ENCODE peak calls at places on chromosomes 13 and 19, in ten cellular contexts. One of them, this sample, is unnamed.

GRCh38 chr19:53333071-53333465 is 481 bp upstream of the ZNF845 start:
- DNase-seq in breast epithelium: peak; percentile 34
- DNase-seq in stimulated activated CD4-positive, alpha-beta T cell treated with anti-CD3 and anti-CD28 coated beads, Interleukin-1b, Interleukin-23, amount 100 ng/mL, for 1 hour: no peak
- DNase-seq in CD4-positive, alpha-beta memory T cell: no peak
- DNase-seq in CD8-positive, alpha-beta T cell: peak; percentile 15
- DNase-seq in ureter: no peak
- DNase-seq in AG08395: peak; percentile 29
- DNase-seq in activated CD4-positive, alpha-beta T cell treated with anti-CD3 and anti-CD28 coated beads, Interleukin-2, amount 50 U/mL, for 1 hour: peak; percentile 10
- DNase-seq in NCI-H1417 treated with DMSO at 0.1 percent for 48 hours: no peak
- DNase-seq in WTC11: peak; percentile 65
- DNase-seq in this sample: peak; percentile 55

GRCh38 chr13:75196112-75196855 is 285.7 kb downstream of the TBC1D4 start:
- DNase-seq in breast epithelium: no peak
- DNase-seq in stimulated activated CD4-positive, alpha-beta T cell treated with anti-CD3 and anti-CD28 coated beads, Interleukin-1b, Interleukin-23, amount 100 ng/mL, for 1 hour: no peak
- DNase-seq in CD4-positive, alpha-beta memory T cell: no peak
- DNase-seq in CD8-positive, alpha-beta T cell: no peak
- DNase-seq in ureter: no peak
- DNase-seq in AG08395: no peak
- DNase-seq in activated CD4-positive, alpha-beta T cell treated with anti-CD3 and anti-CD28 coated beads, Interleukin-2, amount 50 U/mL, for 1 hour: no peak
- DNase-seq in NCI-H1417 treated with DMSO at 0.1 percent for 48 hours: no peak
- DNase-seq in WTC11: no peak
- DNase-seq in this sample: no peak

GRCh38 chr13:45623516-45624090 is 8.1 kb upstream of the ERICH6B start:
- DNase-seq in breast epithelium: no peak
- DNase-seq in stimulated activated CD4-positive, alpha-beta T cell treated with anti-CD3 and anti-CD28 coated beads, Interleukin-1b, Interleukin-23, amount 100 ng/mL, for 1 hour: no peak
- DNase-seq in CD4-positive, alpha-beta memory T cell: peak; percentile 13
- DNase-seq in CD8-positive, alpha-beta T cell: no peak
- DNase-seq in ureter: no peak
- DNase-seq in AG08395: peak; percentile 36
- DNase-seq in activated CD4-positive, alpha-beta T cell treated with anti-CD3 and anti-CD28 coated beads, Interleukin-2, amount 50 U/mL, for 1 hour: no peak
- DNase-seq in NCI-H1417 treated with DMSO at 0.1 percent for 48 hours: no peak
- DNase-seq in WTC11: no peak
- DNase-seq in this sample: no peak

GRCh38 chr13:41458939-41459753 is 1.8 kb downstream of the RGCC start:
- DNase-seq in breast epithelium: peak; percentile 28
- DNase-seq in stimulated activated CD4-positive, alpha-beta T cell treated with anti-CD3 and anti-CD28 coated beads, Interleukin-1b, Interleukin-23, amount 100 ng/mL, for 1 hour: no peak
- DNase-seq in CD4-positive, alpha-beta memory T cell: peak; percentile 78
- DNase-seq in CD8-positive, alpha-beta T cell: peak; percentile 52
- DNase-seq in ureter: no peak
- DNase-seq in AG08395: peak; percentile 66
- DNase-seq in activated CD4-positive, alpha-beta T cell treated with anti-CD3 and anti-CD28 coated beads, Interleukin-2, amount 50 U/mL, for 1 hour: peak; percentile 65
- DNase-seq in NCI-H1417 treated with DMSO at 0.1 percent for 48 hours: no peak
- DNase-seq in WTC11: peak; percentile 56
- DNase-seq in this sample: peak; percentile 66

GRCh38 chr19:30719189-30719990 is 347.2 kb downstream of the ZNF536 start:
- DNase-seq in breast epithelium: no peak
- DNase-seq in stimulated activated CD4-positive, alpha-beta T cell treated with anti-CD3 and anti-CD28 coated beads, Interleukin-1b, Interleukin-23, amount 100 ng/mL, for 1 hour: no peak
- DNase-seq in CD4-positive, alpha-beta memory T cell: no peak
- DNase-seq in CD8-positive, alpha-beta T cell: no peak
- DNase-seq in ureter: peak; percentile 76
- DNase-seq in AG08395: peak; percentile 59
- DNase-seq in activated CD4-positive, alpha-beta T cell treated with anti-CD3 and anti-CD28 coated beads, Interleukin-2, amount 50 U/mL, for 1 hour: no peak
- DNase-seq in NCI-H1417 treated with DMSO at 0.1 percent for 48 hours: no peak
- DNase-seq in WTC11: peak; percentile 48
- DNase-seq in this sample: peak; percentile 36

GRCh38 chr19:49017666-49018351 is 918 bp upstream of the LHB start:
- DNase-seq in breast epithelium: no peak
- DNase-seq in stimulated activated CD4-positive, alpha-beta T cell treated with anti-CD3 and anti-CD28 coated beads, Interleukin-1b, Interleukin-23, amount 100 ng/mL, for 1 hour: peak; percentile 33
- DNase-seq in CD4-positive, alpha-beta memory T cell: peak; percentile 62
- DNase-seq in CD8-positive, alpha-beta T cell: peak; percentile 58
- DNase-seq in ureter: no peak
- DNase-seq in AG08395: peak; percentile 75
- DNase-seq in activated CD4-positive, alpha-beta T cell treated with anti-CD3 and anti-CD28 coated beads, Interleukin-2, amount 50 U/mL, for 1 hour: peak; percentile 68
- DNase-seq in NCI-H1417 treated with DMSO at 0.1 percent for 48 hours: no peak
- DNase-seq in WTC11: peak; percentile 66
- DNase-seq in this sample: peak; percentile 75

GRCh38 chr13:45951724-45952123 is 100.2 kb upstream of the SIAH3 start:
- DNase-seq in breast epithelium: no peak
- DNase-seq in stimulated activated CD4-positive, alpha-beta T cell treated with anti-CD3 and anti-CD28 coated beads, Interleukin-1b, Interleukin-23, amount 100 ng/mL, for 1 hour: no peak
- DNase-seq in CD4-positive, alpha-beta memory T cell: no peak
- DNase-seq in CD8-positive, alpha-beta T cell: no peak
- DNase-seq in ureter: no peak
- DNase-seq in AG08395: no peak
- DNase-seq in activated CD4-positive, alpha-beta T cell treated with anti-CD3 and anti-CD28 coated beads, Interleukin-2, amount 50 U/mL, for 1 hour: no peak
- DNase-seq in NCI-H1417 treated with DMSO at 0.1 percent for 48 hours: no peak
- DNase-seq in WTC11: no peak
- DNase-seq in this sample: no peak

GRCh38 chr13:42885325-42885724 is 103.9 kb downstream of the FAM216B start:
- DNase-seq in breast epithelium: no peak
- DNase-seq in stimulated activated CD4-positive, alpha-beta T cell treated with anti-CD3 and anti-CD28 coated beads, Interleukin-1b, Interleukin-23, amount 100 ng/mL, for 1 hour: no peak
- DNase-seq in CD4-positive, alpha-beta memory T cell: no peak
- DNase-seq in CD8-positive, alpha-beta T cell: no peak
- DNase-seq in ureter: no peak
- DNase-seq in AG08395: no peak
- DNase-seq in activated CD4-positive, alpha-beta T cell treated with anti-CD3 and anti-CD28 coated beads, Interleukin-2, amount 50 U/mL, for 1 hour: no peak
- DNase-seq in NCI-H1417 treated with DMSO at 0.1 percent for 48 hours: no peak
- DNase-seq in WTC11: no peak
- DNase-seq in this sample: no peak

GRCh38 chr13:23365652-23366051 is 67.8 kb downstream of the SACS start:
- DNase-seq in breast epithelium: no peak
- DNase-seq in stimulated activated CD4-positive, alpha-beta T cell treated with anti-CD3 and anti-CD28 coated beads, Interleukin-1b, Interleukin-23, amount 100 ng/mL, for 1 hour: no peak
- DNase-seq in CD4-positive, alpha-beta memory T cell: no peak
- DNase-seq in CD8-positive, alpha-beta T cell: no peak
- DNase-seq in ureter: no peak
- DNase-seq in AG08395: no peak
- DNase-seq in activated CD4-positive, alpha-beta T cell treated with anti-CD3 and anti-CD28 coated beads, Interleukin-2, amount 50 U/mL, for 1 hour: no peak
- DNase-seq in NCI-H1417 treated with DMSO at 0.1 percent for 48 hours: no peak
- DNase-seq in WTC11: no peak
- DNase-seq in this sample: no peak

GRCh38 chr19:42191855-42192254 is 25.6 kb downstream of the DEDD2 start:
- DNase-seq in breast epithelium: no peak
- DNase-seq in stimulated activated CD4-positive, alpha-beta T cell treated with anti-CD3 and anti-CD28 coated beads, Interleukin-1b, Interleukin-23, amount 100 ng/mL, for 1 hour: no peak
- DNase-seq in CD4-positive, alpha-beta memory T cell: no peak
- DNase-seq in CD8-positive, alpha-beta T cell: no peak
- DNase-seq in ureter: peak; percentile 81
- DNase-seq in AG08395: peak; percentile 64
- DNase-seq in activated CD4-positive, alpha-beta T cell treated with anti-CD3 and anti-CD28 coated beads, Interleukin-2, amount 50 U/mL, for 1 hour: no peak
- DNase-seq in NCI-H1417 treated with DMSO at 0.1 percent for 48 hours: no peak
- DNase-seq in WTC11: no peak
- DNase-seq in this sample: no peak

GRCh38 chr13:31413531-31413930 is 213.8 kb downstream of the B3GLCT start:
- DNase-seq in breast epithelium: no peak
- DNase-seq in stimulated activated CD4-positive, alpha-beta T cell treated with anti-CD3 and anti-CD28 coated beads, Interleukin-1b, Interleukin-23, amount 100 ng/mL, for 1 hour: no peak
- DNase-seq in CD4-positive, alpha-beta memory T cell: no peak
- DNase-seq in CD8-positive, alpha-beta T cell: no peak
- DNase-seq in ureter: no peak
- DNase-seq in AG08395: no peak
- DNase-seq in activated CD4-positive, alpha-beta T cell treated with anti-CD3 and anti-CD28 coated beads, Interleukin-2, amount 50 U/mL, for 1 hour: no peak
- DNase-seq in NCI-H1417 treated with DMSO at 0.1 percent for 48 hours: no peak
- DNase-seq in WTC11: no peak
- DNase-seq in this sample: no peak

GRCh38 chr13:33775339-33776108 is 42.4 kb upstream of the RFC3 start:
- DNase-seq in breast epithelium: no peak
- DNase-seq in stimulated activated CD4-positive, alpha-beta T cell treated with anti-CD3 and anti-CD28 coated beads, Interleukin-1b, Interleukin-23, amount 100 ng/mL, for 1 hour: no peak
- DNase-seq in CD4-positive, alpha-beta memory T cell: no peak
- DNase-seq in CD8-positive, alpha-beta T cell: no peak
- DNase-seq in ureter: no peak
- DNase-seq in AG08395: no peak
- DNase-seq in activated CD4-positive, alpha-beta T cell treated with anti-CD3 and anti-CD28 coated beads, Interleukin-2, amount 50 U/mL, for 1 hour: no peak
- DNase-seq in NCI-H1417 treated with DMSO at 0.1 percent for 48 hours: no peak
- DNase-seq in WTC11: no peak
- DNase-seq in this sample: no peak

GRCh38 chr19:17424743-17425365 is 5.0 kb downstream of the MVB12A start:
- DNase-seq in breast epithelium: no peak
- DNase-seq in stimulated activated CD4-positive, alpha-beta T cell treated with anti-CD3 and anti-CD28 coated beads, Interleukin-1b, Interleukin-23, amount 100 ng/mL, for 1 hour: no peak
- DNase-seq in CD4-positive, alpha-beta memory T cell: no peak
- DNase-seq in CD8-positive, alpha-beta T cell: no peak
- DNase-seq in ureter: no peak
- DNase-seq in AG08395: no peak
- DNase-seq in activated CD4-positive, alpha-beta T cell treated with anti-CD3 and anti-CD28 coated beads, Interleukin-2, amount 50 U/mL, for 1 hour: no peak
- DNase-seq in NCI-H1417 treated with DMSO at 0.1 percent for 48 hours: no peak
- DNase-seq in WTC11: peak; percentile 92
- DNase-seq in this sample: peak; percentile 50

GRCh38 chr13:76754414-76754813 is 131.8 kb downstream of the KCTD12 start:
- DNase-seq in breast epithelium: no peak
- DNase-seq in stimulated activated CD4-positive, alpha-beta T cell treated with anti-CD3 and anti-CD28 coated beads, Interleukin-1b, Interleukin-23, amount 100 ng/mL, for 1 hour: no peak
- DNase-seq in CD4-positive, alpha-beta memory T cell: no peak
- DNase-seq in CD8-positive, alpha-beta T cell: no peak
- DNase-seq in ureter: no peak
- DNase-seq in AG08395: no peak
- DNase-seq in activated CD4-positive, alpha-beta T cell treated with anti-CD3 and anti-CD28 coated beads, Interleukin-2, amount 50 U/mL, for 1 hour: no peak
- DNase-seq in NCI-H1417 treated with DMSO at 0.1 percent for 48 hours: no peak
- DNase-seq in WTC11: no peak
- DNase-seq in this sample: no peak

GRCh38 chr19:13507053-13507611 is 853 bp upstream of the CACNA1A start:
- DNase-seq in breast epithelium: no peak
- DNase-seq in stimulated activated CD4-positive, alpha-beta T cell treated with anti-CD3 and anti-CD28 coated beads, Interleukin-1b, Interleukin-23, amount 100 ng/mL, for 1 hour: no peak
- DNase-seq in CD4-positive, alpha-beta memory T cell: no peak
- DNase-seq in CD8-positive, alpha-beta T cell: no peak
- DNase-seq in ureter: no peak
- DNase-seq in AG08395: peak; percentile 30
- DNase-seq in activated CD4-positive, alpha-beta T cell treated with anti-CD3 and anti-CD28 coated beads, Interleukin-2, amount 50 U/mL, for 1 hour: no peak
- DNase-seq in NCI-H1417 treated with DMSO at 0.1 percent for 48 hours: no peak
- DNase-seq in WTC11: peak; percentile 32
- DNase-seq in this sample: no peak

GRCh38 chr19:42156571-42156970 is 24.3 kb upstream of the POU2F2 start:
- DNase-seq in breast epithelium: no peak
- DNase-seq in stimulated activated CD4-positive, alpha-beta T cell treated with anti-CD3 and anti-CD28 coated beads, Interleukin-1b, Interleukin-23, amount 100 ng/mL, for 1 hour: no peak
- DNase-seq in CD4-positive, alpha-beta memory T cell: no peak
- DNase-seq in CD8-positive, alpha-beta T cell: no peak
- DNase-seq in ureter: no peak
- DNase-seq in AG08395: no peak
- DNase-seq in activated CD4-positive, alpha-beta T cell treated with anti-CD3 and anti-CD28 coated beads, Interleukin-2, amount 50 U/mL, for 1 hour: no peak
- DNase-seq in NCI-H1417 treated with DMSO at 0.1 percent for 48 hours: no peak
- DNase-seq in WTC11: no peak
- DNase-seq in this sample: no peak

GRCh38 chr13:91046715-91047327 is 300.7 kb upstream of the MIR17HG start:
- DNase-seq in breast epithelium: no peak
- DNase-seq in stimulated activated CD4-positive, alpha-beta T cell treated with anti-CD3 and anti-CD28 coated beads, Interleukin-1b, Interleukin-23, amount 100 ng/mL, for 1 hour: no peak
- DNase-seq in CD4-positive, alpha-beta memory T cell: no peak
- DNase-seq in CD8-positive, alpha-beta T cell: no peak
- DNase-seq in ureter: no peak
- DNase-seq in AG08395: no peak
- DNase-seq in activated CD4-positive, alpha-beta T cell treated with anti-CD3 and anti-CD28 coated beads, Interleukin-2, amount 50 U/mL, for 1 hour: no peak
- DNase-seq in NCI-H1417 treated with DMSO at 0.1 percent for 48 hours: no peak
- DNase-seq in WTC11: no peak
- DNase-seq in this sample: no peak

GRCh38 chr19:595326-596262 is 5.9 kb downstream of the HCN2 start:
- DNase-seq in breast epithelium: no peak
- DNase-seq in stimulated activated CD4-positive, alpha-beta T cell treated with anti-CD3 and anti-CD28 coated beads, Interleukin-1b, Interleukin-23, amount 100 ng/mL, for 1 hour: no peak
- DNase-seq in CD4-positive, alpha-beta memory T cell: no peak
- DNase-seq in CD8-positive, alpha-beta T cell: no peak
- DNase-seq in ureter: no peak
- DNase-seq in AG08395: no peak
- DNase-seq in activated CD4-positive, alpha-beta T cell treated with anti-CD3 and anti-CD28 coated beads, Interleukin-2, amount 50 U/mL, for 1 hour: no peak
- DNase-seq in NCI-H1417 treated with DMSO at 0.1 percent for 48 hours: no peak
- DNase-seq in WTC11: no peak
- DNase-seq in this sample: no peak

GRCh38 chr13:46846736-46847135 is 49.8 kb upstream of the ESD start:
- DNase-seq in breast epithelium: no peak
- DNase-seq in stimulated activated CD4-positive, alpha-beta T cell treated with anti-CD3 and anti-CD28 coated beads, Interleukin-1b, Interleukin-23, amount 100 ng/mL, for 1 hour: no peak
- DNase-seq in CD4-positive, alpha-beta memory T cell: no peak
- DNase-seq in CD8-positive, alpha-beta T cell: no peak
- DNase-seq in ureter: no peak
- DNase-seq in AG08395: no peak
- DNase-seq in activated CD4-positive, alpha-beta T cell treated with anti-CD3 and anti-CD28 coated beads, Interleukin-2, amount 50 U/mL, for 1 hour: no peak
- DNase-seq in NCI-H1417 treated with DMSO at 0.1 percent for 48 hours: no peak
- DNase-seq in WTC11: no peak
- DNase-seq in this sample: no peak

GRCh38 chr19:21439372-21439771 is 42.4 kb downstream of the ZNF493 start:
- DNase-seq in breast epithelium: peak; percentile 67
- DNase-seq in stimulated activated CD4-positive, alpha-beta T cell treated with anti-CD3 and anti-CD28 coated beads, Interleukin-1b, Interleukin-23, amount 100 ng/mL, for 1 hour: no peak
- DNase-seq in CD4-positive, alpha-beta memory T cell: no peak
- DNase-seq in CD8-positive, alpha-beta T cell: no peak
- DNase-seq in ureter: peak; percentile 77
- DNase-seq in AG08395: no peak
- DNase-seq in activated CD4-positive, alpha-beta T cell treated with anti-CD3 and anti-CD28 coated beads, Interleukin-2, amount 50 U/mL, for 1 hour: no peak
- DNase-seq in NCI-H1417 treated with DMSO at 0.1 percent for 48 hours: no peak
- DNase-seq in WTC11: no peak
- DNase-seq in this sample: no peak

GRCh38 chr19:29964171-29964570 is 22.1 kb downstream of the URI1 start:
- DNase-seq in breast epithelium: no peak
- DNase-seq in stimulated activated CD4-positive, alpha-beta T cell treated with anti-CD3 and anti-CD28 coated beads, Interleukin-1b, Interleukin-23, amount 100 ng/mL, for 1 hour: no peak
- DNase-seq in CD4-positive, alpha-beta memory T cell: no peak
- DNase-seq in CD8-positive, alpha-beta T cell: no peak
- DNase-seq in ureter: no peak
- DNase-seq in AG08395: no peak
- DNase-seq in activated CD4-positive, alpha-beta T cell treated with anti-CD3 and anti-CD28 coated beads, Interleukin-2, amount 50 U/mL, for 1 hour: no peak
- DNase-seq in NCI-H1417 treated with DMSO at 0.1 percent for 48 hours: no peak
- DNase-seq in WTC11: no peak
- DNase-seq in this sample: no peak

GRCh38 chr19:1069009-1069779 is 2.2 kb downstream of the ARHGAP45 start:
- DNase-seq in breast epithelium: no peak
- DNase-seq in stimulated activated CD4-positive, alpha-beta T cell treated with anti-CD3 and anti-CD28 coated beads, Interleukin-1b, Interleukin-23, amount 100 ng/mL, for 1 hour: peak; percentile 48
- DNase-seq in CD4-positive, alpha-beta memory T cell: peak; percentile 82
- DNase-seq in CD8-positive, alpha-beta T cell: peak; percentile 68
- DNase-seq in ureter: peak; percentile 70
- DNase-seq in AG08395: no peak
- DNase-seq in activated CD4-positive, alpha-beta T cell treated with anti-CD3 and anti-CD28 coated beads, Interleukin-2, amount 50 U/mL, for 1 hour: peak; percentile 70
- DNase-seq in NCI-H1417 treated with DMSO at 0.1 percent for 48 hours: no peak
- DNase-seq in WTC11: no peak
- DNase-seq in this sample: peak; percentile 84

GRCh38 chr13:98549006-98549727 is 27.7 kb downstream of the STK24 start:
- DNase-seq in breast epithelium: no peak
- DNase-seq in stimulated activated CD4-positive, alpha-beta T cell treated with anti-CD3 and anti-CD28 coated beads, Interleukin-1b, Interleukin-23, amount 100 ng/mL, for 1 hour: no peak
- DNase-seq in CD4-positive, alpha-beta memory T cell: no peak
- DNase-seq in CD8-positive, alpha-beta T cell: no peak
- DNase-seq in ureter: no peak
- DNase-seq in AG08395: peak; percentile 84
- DNase-seq in activated CD4-positive, alpha-beta T cell treated with anti-CD3 and anti-CD28 coated beads, Interleukin-2, amount 50 U/mL, for 1 hour: no peak
- DNase-seq in NCI-H1417 treated with DMSO at 0.1 percent for 48 hours: no peak
- DNase-seq in WTC11: no peak
- DNase-seq in this sample: no peak

GRCh38 chr19:23075031-23075733 is 41.6 kb upstream of the ZNF730 start:
- DNase-seq in breast epithelium: peak; percentile 40
- DNase-seq in stimulated activated CD4-positive, alpha-beta T cell treated with anti-CD3 and anti-CD28 coated beads, Interleukin-1b, Interleukin-23, amount 100 ng/mL, for 1 hour: no peak
- DNase-seq in CD4-positive, alpha-beta memory T cell: no peak
- DNase-seq in CD8-positive, alpha-beta T cell: no peak
- DNase-seq in ureter: peak; percentile 62
- DNase-seq in AG08395: peak; percentile 24
- DNase-seq in activated CD4-positive, alpha-beta T cell treated with anti-CD3 and anti-CD28 coated beads, Interleukin-2, amount 50 U/mL, for 1 hour: no peak
- DNase-seq in NCI-H1417 treated with DMSO at 0.1 percent for 48 hours: peak; percentile 52
- DNase-seq in WTC11: peak; percentile 92
- DNase-seq in this sample: no peak

GRCh38 chr19:10432736-10433130 is 12.4 kb downstream of the PDE4A start:
- DNase-seq in breast epithelium: no peak
- DNase-seq in stimulated activated CD4-positive, alpha-beta T cell treated with anti-CD3 and anti-CD28 coated beads, Interleukin-1b, Interleukin-23, amount 100 ng/mL, for 1 hour: no peak
- DNase-seq in CD4-positive, alpha-beta memory T cell: no peak
- DNase-seq in CD8-positive, alpha-beta T cell: no peak
- DNase-seq in ureter: no peak
- DNase-seq in AG08395: no peak
- DNase-seq in activated CD4-positive, alpha-beta T cell treated with anti-CD3 and anti-CD28 coated beads, Interleukin-2, amount 50 U/mL, for 1 hour: no peak
- DNase-seq in NCI-H1417 treated with DMSO at 0.1 percent for 48 hours: no peak
- DNase-seq in WTC11: no peak
- DNase-seq in this sample: no peak

GRCh38 chr19:39497850-39498261 is 891 bp upstream of the DLL3 start:
- DNase-seq in breast epithelium: no peak
- DNase-seq in stimulated activated CD4-positive, alpha-beta T cell treated with anti-CD3 and anti-CD28 coated beads, Interleukin-1b, Interleukin-23, amount 100 ng/mL, for 1 hour: no peak
- DNase-seq in CD4-positive, alpha-beta memory T cell: no peak
- DNase-seq in CD8-positive, alpha-beta T cell: no peak
- DNase-seq in ureter: no peak
- DNase-seq in AG08395: no peak
- DNase-seq in activated CD4-positive, alpha-beta T cell treated with anti-CD3 and anti-CD28 coated beads, Interleukin-2, amount 50 U/mL, for 1 hour: no peak
- DNase-seq in NCI-H1417 treated with DMSO at 0.1 percent for 48 hours: peak; percentile 64
- DNase-seq in WTC11: peak; percentile 88
- DNase-seq in this sample: peak; percentile 60

GRCh38 chr13:98184796-98185195 is 7.7 kb upstream of the RNF113B start:
- DNase-seq in breast epithelium: no peak
- DNase-seq in stimulated activated CD4-positive, alpha-beta T cell treated with anti-CD3 and anti-CD28 coated beads, Interleukin-1b, Interleukin-23, amount 100 ng/mL, for 1 hour: no peak
- DNase-seq in CD4-positive, alpha-beta memory T cell: no peak
- DNase-seq in CD8-positive, alpha-beta T cell: no peak
- DNase-seq in ureter: no peak
- DNase-seq in AG08395: peak; percentile 39
- DNase-seq in activated CD4-positive, alpha-beta T cell treated with anti-CD3 and anti-CD28 coated beads, Interleukin-2, amount 50 U/mL, for 1 hour: no peak
- DNase-seq in NCI-H1417 treated with DMSO at 0.1 percent for 48 hours: no peak
- DNase-seq in WTC11: no peak
- DNase-seq in this sample: no peak

GRCh38 chr13:102718746-102719145 is 23.9 kb upstream of the METTL21C start:
- DNase-seq in breast epithelium: no peak
- DNase-seq in stimulated activated CD4-positive, alpha-beta T cell treated with anti-CD3 and anti-CD28 coated beads, Interleukin-1b, Interleukin-23, amount 100 ng/mL, for 1 hour: no peak
- DNase-seq in CD4-positive, alpha-beta memory T cell: no peak
- DNase-seq in CD8-positive, alpha-beta T cell: no peak
- DNase-seq in ureter: no peak
- DNase-seq in AG08395: no peak
- DNase-seq in activated CD4-positive, alpha-beta T cell treated with anti-CD3 and anti-CD28 coated beads, Interleukin-2, amount 50 U/mL, for 1 hour: no peak
- DNase-seq in NCI-H1417 treated with DMSO at 0.1 percent for 48 hours: no peak
- DNase-seq in WTC11: no peak
- DNase-seq in this sample: no peak